ENCODE peak calls at places on chromosome 16, in four cellular contexts. One of them, this sample, is unnamed.

GRCh38 chr16:49839462-49839825 is 16.5 kb downstream of the ZNF423 start:
- DNase-seq in AG04449: no peak
- DNase-seq in epithelial cell of proximal tubule: no peak
- DNase-seq in GM12865: no peak
- DNase-seq in this sample: no peak

GRCh38 chr16:69182730-69183416 is 4.1 kb upstream of the SNTB2 start:
- DNase-seq in GM12865: no peak
- DNase-seq in AG04449: no peak
- DNase-seq in epithelial cell of proximal tubule: no peak
- DNase-seq in this sample: no peak

GRCh38 chr16:50742521-50743150 is 750 bp downstream of the CYLD start:
- DNase-seq in epithelial cell of proximal tubule: no peak
- DNase-seq in AG04449: no peak
- DNase-seq in GM12865: peak
- DNase-seq in this sample: peak

GRCh38 chr16:57475711-57476339 is 10.5 kb downstream of the DOK4 start:
- DNase-seq in GM12865: peak
- DNase-seq in epithelial cell of proximal tubule: no peak
- DNase-seq in AG04449: no peak
- DNase-seq in this sample: peak

GRCh38 chr16:65600629-65601028 is 478.8 kb upstream of the CDH11 start:
- DNase-seq in AG04449: no peak
- DNase-seq in epithelial cell of proximal tubule: no peak
- DNase-seq in GM12865: no peak
- DNase-seq in this sample: no peak

GRCh38 chr16:67247698-67248400 is 568 bp upstream of the FHOD1 start:
- DNase-seq in epithelial cell of proximal tubule: no peak
- DNase-seq in GM12865: no peak
- DNase-seq in AG04449: no peak
- DNase-seq in this sample: no peak

GRCh38 chr16:56344518-56345405 is 80.6 kb downstream of the AMFR start:
- DNase-seq in GM12865: no peak
- DNase-seq in AG04449: no peak
- DNase-seq in epithelial cell of proximal tubule: no peak
- DNase-seq in this sample: no peak

GRCh38 chr16:28977703-28978641 is 3.4 kb downstream of the SPNS1 start:
- DNase-seq in epithelial cell of proximal tubule: no peak
- DNase-seq in AG04449: no peak
- DNase-seq in GM12865: peak
- DNase-seq in this sample: peak

GRCh38 chr16:2473999-2474876 is 689 bp upstream of the TBC1D24 start:
- DNase-seq in epithelial cell of proximal tubule: no peak
- DNase-seq in AG04449: no peak
- DNase-seq in GM12865: peak
- DNase-seq in this sample: peak

GRCh38 chr16:57349212-57350031 is 9.2 kb upstream of the CCL22 start:
- DNase-seq in epithelial cell of proximal tubule: no peak
- DNase-seq in GM12865: peak
- DNase-seq in AG04449: no peak
- DNase-seq in this sample: peak

GRCh38 chr16:10971560-10971961 is 27.2 kb downstream of the CLEC16A start:
- DNase-seq in AG04449: peak
- DNase-seq in epithelial cell of proximal tubule: no peak
- DNase-seq in GM12865: peak
- DNase-seq in this sample: peak

GRCh38 chr16:28096974-28097373 is 33.5 kb upstream of the GSG1L start:
- DNase-seq in epithelial cell of proximal tubule: no peak
- DNase-seq in AG04449: no peak
- DNase-seq in GM12865: no peak
- DNase-seq in this sample: no peak

GRCh38 chr16:10668322-10669045 is 26.2 kb downstream of the TEKT5 start:
- DNase-seq in GM12865: peak
- DNase-seq in AG04449: no peak
- DNase-seq in epithelial cell of proximal tubule: no peak
- DNase-seq in this sample: peak

GRCh38 chr16:66070140-66070887 is 296.2 kb upstream of the CDH5 start:
- DNase-seq in GM12865: no peak
- DNase-seq in AG04449: no peak
- DNase-seq in epithelial cell of proximal tubule: no peak
- DNase-seq in this sample: no peak

GRCh38 chr16:74521691-74522090 is 85.2 kb downstream of the GLG1 start:
- DNase-seq in AG04449: no peak
- DNase-seq in GM12865: no peak
- DNase-seq in epithelial cell of proximal tubule: peak
- DNase-seq in this sample: no peak

GRCh38 chr16:3879258-3879886 is 1.1 kb downstream of the CREBBP start:
- DNase-seq in AG04449: no peak
- DNase-seq in epithelial cell of proximal tubule: no peak
- DNase-seq in GM12865: no peak
- DNase-seq in this sample: no peak

GRCh38 chr16:9844361-9844760 is 337.9 kb downstream of the GRIN2A start:
- DNase-seq in GM12865: no peak
- DNase-seq in epithelial cell of proximal tubule: no peak
- DNase-seq in AG04449: no peak
- DNase-seq in this sample: no peak

GRCh38 chr16:29290631-29291247 is 115.8 kb downstream of the NPIPB11 start:
- DNase-seq in epithelial cell of proximal tubule: peak
- DNase-seq in GM12865: peak
- DNase-seq in AG04449: peak
- DNase-seq in this sample: peak

GRCh38 chr16:72001180-72001890 is 1.1 kb upstream of the PKD1L3 start:
- DNase-seq in epithelial cell of proximal tubule: no peak
- DNase-seq in AG04449: no peak
- DNase-seq in GM12865: no peak
- DNase-seq in this sample: no peak

GRCh38 chr16:80824623-80825364 is 20.4 kb upstream of the CDYL2 start:
- DNase-seq in epithelial cell of proximal tubule: peak
- DNase-seq in AG04449: no peak
- DNase-seq in GM12865: peak
- DNase-seq in this sample: peak

DNA sequence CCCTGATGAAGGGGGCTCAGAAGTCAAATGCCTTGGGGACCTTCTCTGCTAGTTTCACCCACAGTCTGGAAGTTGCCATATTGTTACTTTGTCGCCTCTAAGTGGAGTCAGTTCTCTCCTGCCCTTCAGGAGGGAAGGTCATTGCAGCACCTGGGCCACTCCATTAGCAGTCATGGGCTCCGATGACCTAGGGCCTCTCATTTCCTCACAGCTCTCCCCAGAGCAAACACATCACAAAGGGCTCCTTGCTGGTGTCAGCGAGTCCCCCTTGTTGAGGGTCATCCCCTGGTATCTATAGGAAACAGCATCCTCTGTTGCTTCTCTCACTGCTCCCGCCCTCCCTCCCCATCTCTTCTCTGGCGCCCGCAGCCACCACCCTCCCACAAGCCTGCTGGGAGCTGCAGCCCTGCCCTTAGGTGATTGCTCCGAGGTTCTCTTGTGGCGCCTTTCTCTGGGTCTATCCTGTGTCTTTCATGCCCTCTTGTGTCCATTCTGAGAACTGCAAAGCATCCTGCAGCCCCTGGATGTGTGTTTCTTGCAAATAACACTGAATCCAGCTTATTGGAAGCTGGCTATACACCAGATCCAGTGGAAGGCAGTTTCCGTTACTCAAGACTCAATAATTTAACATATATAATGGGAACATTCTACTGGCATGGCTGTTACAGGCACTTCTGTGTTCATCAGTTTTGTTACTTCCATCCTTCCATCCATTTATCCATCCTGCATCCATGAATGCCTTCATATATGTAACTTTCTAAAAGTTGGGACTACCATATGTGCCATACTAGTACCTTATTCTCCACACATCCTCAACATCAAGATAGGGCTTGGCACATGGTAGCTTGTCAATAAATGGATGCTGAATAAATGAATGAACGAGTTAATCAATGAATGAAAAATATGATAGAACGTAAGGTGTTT is 21.2 kb downstream of the PDILT start:
- DNase-seq in epithelial cell of proximal tubule: peak
- DNase-seq in GM12865: peak
- DNase-seq in AG04449: peak
- DNase-seq in this sample: peak
- TF ChIP-seq CTCF in epithelial cell of proximal tubule: peak
- TF ChIP-seq CTCF in GM12865: peak
- TF ChIP-seq CTCF in AG04449: peak
- TF ChIP-seq CTCF in this sample: peak

GRCh38 chr16:53743149-53743566 is 39.2 kb downstream of the FTO start:
- DNase-seq in epithelial cell of proximal tubule: no peak
- DNase-seq in AG04449: no peak
- DNase-seq in GM12865: peak
- DNase-seq in this sample: no peak
- TF ChIP-seq CTCF in epithelial cell of proximal tubule: peak
- TF ChIP-seq CTCF in AG04449: peak
- TF ChIP-seq CTCF in GM12865: peak
- TF ChIP-seq CTCF in this sample: peak

DNA sequence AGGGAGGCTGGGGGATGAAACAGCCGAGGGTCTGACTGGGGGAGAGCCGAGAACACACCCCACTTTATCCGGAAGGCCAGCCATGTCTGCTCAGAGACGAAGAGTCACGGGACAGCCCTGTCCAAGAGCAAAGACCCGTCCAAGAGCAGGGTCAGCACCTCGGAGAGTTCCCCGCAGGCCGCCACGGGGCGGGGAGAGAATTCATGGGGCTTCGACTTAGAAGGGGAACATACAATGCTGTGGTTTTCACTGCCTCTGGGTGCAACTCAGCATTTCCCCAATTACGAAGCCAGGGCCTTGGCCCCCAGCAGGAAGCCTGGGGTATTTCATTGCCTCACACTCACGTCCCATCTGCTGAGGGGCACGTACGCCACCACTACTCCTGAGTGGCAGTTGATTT is 59.3 kb downstream of the JPH3 start:
- DNase-seq in GM12865: peak
- DNase-seq in epithelial cell of proximal tubule: no peak
- DNase-seq in AG04449: no peak
- DNase-seq in this sample: peak
- TF ChIP-seq CTCF in GM12865: no peak
- TF ChIP-seq CTCF in epithelial cell of proximal tubule: no peak
- TF ChIP-seq CTCF in AG04449: no peak
- TF ChIP-seq CTCF in this sample: no peak

DNA sequence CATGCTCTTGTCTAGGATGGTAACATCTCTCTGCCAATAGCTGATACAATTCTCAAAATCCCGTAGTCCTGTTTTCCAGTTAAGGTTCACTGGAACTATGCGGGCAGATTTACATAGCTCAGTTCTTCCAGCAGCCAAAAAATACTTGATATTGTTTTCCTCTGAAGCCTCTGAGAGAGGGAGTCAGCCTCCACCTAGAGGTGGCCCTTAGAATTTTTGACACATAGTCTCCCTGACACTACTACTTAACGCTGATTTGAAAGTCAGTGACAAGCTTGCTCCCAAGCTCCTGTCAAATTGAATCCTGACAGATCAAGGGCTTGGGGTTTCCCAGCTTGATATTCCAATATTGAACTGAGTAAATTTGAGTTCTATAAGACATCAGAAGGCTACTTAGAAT is 1780.1 kb downstream of the TP53TG3F start:
- DNase-seq in epithelial cell of proximal tubule: no peak
- DNase-seq in GM12865: no peak
- DNase-seq in AG04449: no peak
- DNase-seq in this sample: no peak
- TF ChIP-seq CTCF in epithelial cell of proximal tubule: no peak
- TF ChIP-seq CTCF in GM12865: no peak
- TF ChIP-seq CTCF in AG04449: no peak
- TF ChIP-seq CTCF in this sample: no peak

GRCh38 chr16:894841-895240 is 75.9 kb downstream of the LMF1 start:
- DNase-seq in AG04449: no peak
- DNase-seq in epithelial cell of proximal tubule: no peak
- DNase-seq in GM12865: no peak
- DNase-seq in this sample: no peak
- TF ChIP-seq CTCF in AG04449: no peak
- TF ChIP-seq CTCF in epithelial cell of proximal tubule: no peak
- TF ChIP-seq CTCF in GM12865: no peak
- TF ChIP-seq CTCF in this sample: no peak

GRCh38 chr16:48276102-48276501 is 28.8 kb upstream of the ABCC11 start:
- DNase-seq in epithelial cell of proximal tubule: peak
- DNase-seq in GM12865: no peak
- DNase-seq in AG04449: no peak
- DNase-seq in this sample: no peak

GRCh38 chr16:48269011-48269410 is 21.7 kb upstream of the ABCC11 start:
- DNase-seq in epithelial cell of proximal tubule: no peak
- DNase-seq in AG04449: no peak
- DNase-seq in GM12865: no peak
- DNase-seq in this sample: no peak

GRCh38 chr16:48274476-48274875 is 27.1 kb upstream of the ABCC11 start:
- DNase-seq in GM12865: no peak
- DNase-seq in AG04449: no peak
- DNase-seq in epithelial cell of proximal tubule: no peak
- DNase-seq in this sample: no peak

GRCh38 chr16:48272837-48273421 is 25.6 kb upstream of the ABCC11 start:
- DNase-seq in AG04449: no peak
- DNase-seq in GM12865: no peak
- DNase-seq in epithelial cell of proximal tubule: no peak
- DNase-seq in this sample: no peak

DNA sequence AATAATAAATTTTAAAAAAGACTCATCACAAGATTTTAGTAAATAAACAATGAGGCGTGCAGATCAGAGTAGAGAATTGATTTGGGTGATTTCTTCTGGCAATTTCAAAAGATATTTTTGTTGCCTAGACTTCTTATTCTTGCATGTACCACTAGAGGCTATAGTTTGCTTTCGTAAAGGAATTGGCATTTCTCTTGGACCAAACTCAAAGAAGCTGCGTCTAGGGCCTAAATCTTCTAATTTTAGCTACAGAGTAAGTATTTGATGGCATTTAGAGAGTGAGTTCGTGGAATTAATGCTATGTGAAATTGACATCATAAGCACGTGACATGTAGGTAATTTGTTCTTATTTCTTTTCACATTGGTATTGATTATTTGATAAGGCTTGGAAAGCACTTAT is 24.4 kb upstream of the ABCC11 start:
- DNase-seq in epithelial cell of proximal tubule: no peak
- DNase-seq in GM12865: no peak
- DNase-seq in AG04449: peak
- DNase-seq in this sample: no peak
- TF ChIP-seq CTCF in epithelial cell of proximal tubule: no peak
- TF ChIP-seq CTCF in GM12865: no peak
- TF ChIP-seq CTCF in AG04449: no peak
- TF ChIP-seq CTCF in this sample: no peak

GRCh38 chr16:83066011-83066410 is 439.2 kb downstream of the CDH13 start:
- DNase-seq in epithelial cell of proximal tubule: no peak
- DNase-seq in AG04449: no peak
- DNase-seq in GM12865: no peak
- DNase-seq in this sample: no peak

GRCh38 chr16:83070416-83071199 is 443.8 kb downstream of the CDH13 start:
- DNase-seq in AG04449: no peak
- DNase-seq in epithelial cell of proximal tubule: no peak
- DNase-seq in GM12865: no peak
- DNase-seq in this sample: no peak

GRCh38 chr16:83066881-83067280 is 440.1 kb downstream of the CDH13 start:
- DNase-seq in epithelial cell of proximal tubule: no peak
- DNase-seq in GM12865: no peak
- DNase-seq in AG04449: no peak
- DNase-seq in this sample: no peak

GRCh38 chr16:83068686-83069085 is 441.9 kb downstream of the CDH13 start:
- DNase-seq in AG04449: no peak
- DNase-seq in GM12865: no peak
- DNase-seq in epithelial cell of proximal tubule: no peak
- DNase-seq in this sample: no peak
- TF ChIP-seq CTCF in AG04449: peak
- TF ChIP-seq CTCF in GM12865: no peak
- TF ChIP-seq CTCF in epithelial cell of proximal tubule: peak
- TF ChIP-seq CTCF in this sample: no peak

GRCh38 chr16:46629331-46629843 is 8.2 kb upstream of the SHCBP1 start:
- DNase-seq in GM12865: no peak
- DNase-seq in AG04449: no peak
- DNase-seq in epithelial cell of proximal tubule: no peak
- DNase-seq in this sample: no peak
- TF ChIP-seq CTCF in GM12865: no peak
- TF ChIP-seq CTCF in AG04449: peak
- TF ChIP-seq CTCF in epithelial cell of proximal tubule: peak
- TF ChIP-seq CTCF in this sample: peak

GRCh38 chr16:78748471-78748929 is 649.0 kb downstream of the WWOX start:
- DNase-seq in GM12865: no peak
- DNase-seq in epithelial cell of proximal tubule: no peak
- DNase-seq in AG04449: no peak
- DNase-seq in this sample: no peak
- TF ChIP-seq CTCF in GM12865: no peak
- TF ChIP-seq CTCF in epithelial cell of proximal tubule: no peak
- TF ChIP-seq CTCF in AG04449: no peak
- TF ChIP-seq CTCF in this sample: no peak